ENCODE peak calls at places on chromosome 7, in six cellular contexts. P is GM12892, F is right lobe of liver, H is body of pancreas, B is HCT116, Z is A549. V is an unnamed sample.

GRCh38 chr7:98021588-98022351 is 31.8 kb upstream of the OCM2 start:
- DNase-seq in P (peak), F (peak), H (peak), B (peak), Z (peak), V (peak)

GRCh38 chr7:47801423-47801822 is 146.8 kb downstream of the PKD1L1 start:
- DNase-seq in P (no peak), F (no peak), H (no peak), B (no peak), Z (no peak), V (no peak)

GRCh38 chr7:119935418-119936025 is 337.5 kb upstream of the KCND2 start:
- DNase-seq in P (no peak), F (no peak), H (no peak), B (peak), Z (peak), V (no peak)

GRCh38 chr7:31443457-31443856 is 70.4 kb upstream of the ITPRID1 start:
- DNase-seq in P (no peak), F (no peak), H (no peak), B (peak), Z (peak), V (no peak)

GRCh38 chr7:77867208-77867915 is 68.8 kb downstream of the PHTF2 start:
- DNase-seq in P (no peak), F (no peak), H (no peak), B (no peak), Z (peak), V (no peak)

GRCh38 chr7:96300487-96300886 is 21.4 kb downstream of the SLC25A13 start:
- DNase-seq in P (no peak), F (no peak), H (no peak), B (no peak), Z (no peak), V (no peak)

GRCh38 chr7:90520484-90520883 is 51.0 kb downstream of the PTTG1IP2 start:
- DNase-seq in P (no peak), F (no peak), H (no peak), B (peak), Z (no peak), V (no peak)

GRCh38 chr7:74178632-74179031 is 4.5 kb downstream of the EIF4H start:
- DNase-seq in P (no peak), F (no peak), H (no peak), B (no peak), Z (no peak), V (no peak)

GRCh38 chr7:106392565-106392964 is 107.8 kb upstream of the NAMPT start:
- DNase-seq in P (no peak), F (no peak), H (no peak), B (no peak), Z (no peak), V (no peak)

GRCh38 chr7:127107601-127108007 is 145.1 kb downstream of the GRM8 start:
- DNase-seq in P (no peak), F (no peak), H (peak), B (peak), Z (peak), V (no peak)

GRCh38 chr7:147498081-147498480 is 1092.5 kb upstream of the C7orf33 start:
- DNase-seq in P (no peak), F (no peak), H (no peak), B (no peak), Z (no peak), V (no peak)

GRCh38 chr7:79452032-79452494 is 1.4 kb downstream of the MAGI2 start:
- DNase-seq in P (no peak), F (peak), H (peak), B (no peak), Z (peak), V (peak)

GRCh38 chr7:40793132-40793531 is 658.3 kb downstream of the SUGCT start:
- DNase-seq in P (no peak), F (no peak), H (no peak), B (no peak), Z (no peak), V (no peak)

GRCh38 chr7:152382244-152382643 is 53.6 kb downstream of the KMT2C start:
- DNase-seq in P (no peak), F (no peak), H (no peak), B (no peak), Z (no peak), V (no peak)

GRCh38 chr7:47580175-47580701 is 1.7 kb downstream of the TNS3 start:
- DNase-seq in P (no peak), F (peak), H (peak), B (no peak), Z (peak), V (no peak)

GRCh38 chr7:104550362-104550761 is 222.0 kb downstream of the LHFPL3 start:
- DNase-seq in P (no peak), F (no peak), H (no peak), B (no peak), Z (no peak), V (no peak)

GRCh38 chr7:115300228-115300870 is 378.5 kb downstream of the MDFIC start:
- DNase-seq in P (no peak), F (no peak), H (no peak), B (no peak), Z (peak), V (no peak)

GRCh38 chr7:112452102-112452888 is 2.0 kb downstream of the IFRD1 start:
- DNase-seq in P (peak), F (peak), H (peak), B (no peak), Z (peak), V (peak)

GRCh38 chr7:123177442-123177841 is 22.3 kb downstream of the SLC13A1 start:
- DNase-seq in P (no peak), F (no peak), H (no peak), B (no peak), Z (no peak), V (no peak)

GRCh38 chr7:148480479-148481146 is 110.0 kb upstream of the C7orf33 start:
- DNase-seq in P (no peak), F (no peak), H (no peak), B (no peak), Z (no peak), V (no peak)

GRCh38 chr7:82343-83155 is 109.8 kb upstream of the FAM20C start:
- DNase-seq in P (no peak), F (no peak), H (peak), B (no peak), Z (no peak), V (no peak)

GRCh38 chr7:90266808-90267207 is 21.8 kb downstream of the CFAP69 start:
- DNase-seq in P (no peak), F (no peak), H (no peak), B (no peak), Z (no peak), V (no peak)

GRCh38 chr7:64978497-64979203 is 12.2 kb downstream of the ZNF117 start:
- DNase-seq in P (no peak), F (no peak), H (no peak), B (no peak), Z (no peak), V (no peak)

GRCh38 chr7:148398844-148399365 is 191.7 kb upstream of the C7orf33 start:
- DNase-seq in P (no peak), F (no peak), H (no peak), B (no peak), Z (no peak), V (no peak)

GRCh38 chr7:31004393-31004792 is 40.6 kb downstream of the GHRHR start:
- DNase-seq in P (no peak), F (no peak), H (no peak), B (no peak), Z (no peak), V (no peak)

GRCh38 chr7:151080522-151081169 is at the start of gene FASTK:
- DNase-seq in P (peak), F (peak), H (peak), B (peak), Z (peak), V (peak)
- TF ChIP-seq POLR2A in P (peak), F (peak), H (peak), B (peak), Z (peak), V (no peak)

GRCh38 chr7:7642081-7642480 is 1.5 kb downstream of the UMAD1 start:
- DNase-seq in P (no peak), F (no peak), H (peak), B (no peak), Z (no peak), V (no peak)

GRCh38 chr7:7639421-7639820 is 1.1 kb upstream of the UMAD1 start:
- DNase-seq in P (no peak), F (no peak), H (no peak), B (no peak), Z (peak), V (no peak)

GRCh38 chr7:7641129-7641663 is 644 bp downstream of the UMAD1 start:
- DNase-seq in P (peak), F (no peak), H (no peak), B (peak), Z (no peak), V (peak)

GRCh38 chr7:7639847-7640220 is 718 bp upstream of the UMAD1 start:
- DNase-seq in P (no peak), F (no peak), H (no peak), B (no peak), Z (peak), V (no peak)

GRCh38 chr7:7640221-7641128 is at the start of gene UMAD1:
- DNase-seq in P (peak), F (peak), H (peak), B (peak), Z (peak), V (peak)
- TF ChIP-seq POLR2A in P (peak), F (peak), H (peak), B (peak), Z (peak), V (no peak)

DNA sequence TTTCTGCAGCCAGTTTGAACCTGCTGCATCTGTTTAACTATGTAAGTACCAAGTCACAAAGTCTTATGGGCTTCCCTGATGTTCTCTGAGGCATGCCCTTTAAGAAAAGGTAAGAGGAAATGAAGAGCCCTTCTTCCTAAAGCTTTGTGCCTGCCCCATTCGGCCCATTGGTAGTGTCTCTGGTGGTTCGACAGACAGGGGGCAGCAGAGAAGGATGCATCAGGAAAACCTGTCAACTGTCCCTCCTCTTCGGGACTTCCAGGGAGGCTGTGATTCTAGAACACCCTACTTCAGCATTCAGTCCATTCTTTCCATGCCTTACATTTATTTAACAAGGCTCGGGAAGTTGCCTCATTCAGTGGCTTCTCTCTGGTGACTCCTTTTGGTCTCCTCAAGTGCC is 1.9 kb upstream of the SFRP4 start:
- DNase-seq in P (no peak), F (no peak), H (no peak), B (no peak), Z (no peak), V (no peak)
- TF ChIP-seq POLR2A in P (no peak), F (no peak), H (no peak), B (no peak), Z (no peak), V (no peak)

DNA sequence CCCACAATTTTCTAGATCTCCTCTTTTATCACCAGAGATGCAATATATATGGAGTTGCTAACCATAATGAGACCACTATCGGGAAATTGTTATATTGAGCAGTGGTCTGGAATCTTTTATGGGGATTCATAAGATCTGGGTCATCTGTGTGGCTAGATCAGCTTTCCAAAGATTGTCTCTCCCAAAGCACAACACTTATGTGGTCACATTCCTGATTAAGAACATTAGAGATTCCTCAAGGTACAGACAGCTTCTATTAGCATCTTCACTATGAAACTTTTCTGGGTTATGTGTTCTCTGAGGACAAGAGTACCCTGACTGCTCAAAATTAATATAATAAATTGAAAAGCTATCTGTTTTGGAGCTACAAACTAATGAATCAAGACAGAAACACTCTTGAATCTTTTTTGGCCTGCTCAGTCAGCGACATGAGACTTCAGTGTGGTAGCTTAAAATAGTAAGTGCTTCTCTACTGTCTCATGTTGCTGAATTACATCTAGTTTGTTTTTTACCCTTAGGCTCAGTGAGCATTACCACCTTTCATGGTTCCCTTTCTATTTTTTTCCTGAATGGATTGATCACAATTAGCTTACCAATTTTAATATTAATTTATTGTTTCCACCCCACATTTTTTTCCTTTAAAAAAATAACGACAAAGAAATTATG is 42.6 kb upstream of the STRIP2 start:
- DNase-seq in P (no peak), F (no peak), H (no peak), B (no peak), Z (no peak), V (no peak)
- TF ChIP-seq POLR2A in P (no peak), F (no peak), H (no peak), B (no peak), Z (no peak), V (no peak)

DNA sequence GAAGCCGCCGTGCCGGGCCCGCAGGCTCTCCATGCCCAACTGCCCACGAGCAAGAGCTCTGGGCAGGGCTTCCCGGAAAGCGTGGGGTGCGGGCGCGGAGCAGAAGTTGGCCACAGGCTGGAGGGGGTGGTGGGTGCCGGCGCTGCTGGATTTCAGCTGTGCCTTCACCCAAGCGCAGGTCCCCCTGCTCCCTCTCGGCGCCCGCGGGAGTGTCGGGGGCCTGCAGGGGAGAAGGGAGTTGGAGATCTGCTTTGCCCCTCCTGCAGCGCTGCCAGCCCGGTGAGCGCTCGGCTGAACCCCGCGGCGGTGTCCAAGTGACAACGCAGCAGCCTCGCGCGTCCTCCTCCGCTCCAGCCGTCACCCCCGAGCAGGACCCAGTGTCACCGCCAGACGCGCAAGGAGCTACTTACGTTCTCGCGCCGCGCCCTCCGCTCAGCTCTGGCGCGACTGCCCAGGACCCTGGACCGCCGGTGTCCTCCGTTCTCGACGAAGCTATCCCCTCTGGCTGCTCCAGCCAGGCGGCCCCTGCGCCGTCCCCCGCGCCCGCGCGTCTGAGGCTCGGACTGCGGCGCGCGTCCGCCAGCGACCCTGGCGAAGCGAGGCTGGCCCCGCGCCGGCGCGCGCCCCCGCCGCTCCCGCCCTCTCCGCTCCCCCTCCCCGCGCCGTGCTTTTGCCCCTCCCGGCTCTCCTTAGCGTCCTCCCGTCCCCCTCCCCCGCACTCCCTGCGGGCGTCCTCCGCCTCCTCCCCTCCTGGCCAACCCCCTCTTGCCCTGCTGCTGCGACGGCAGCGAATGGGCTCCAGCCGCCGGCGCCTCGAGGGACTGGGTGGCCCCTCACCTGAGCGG is at the start of gene NRCAM:
- DNase-seq in P (peak), F (peak), H (peak), B (no peak), Z (peak), V (peak)
- TF ChIP-seq POLR2A in P (no peak), F (no peak), H (peak), B (no peak), Z (peak), V (no peak)

V was measured in heart left ventricle.